ENCODE peak calls at places on chromosomes 12 and 14, in nine cellular contexts. N, G, A, B, H, F, U, W and C are unnamed samples.
A peak's percentile ranks its signal among the peaks of the same experiment; 100 is the strongest.

GRCh38 chr12:68534108-68534507 is 76.6 kb upstream of the RAP1B start:
- DNase-seq in F (no peak), N (no peak), A (no peak), B (no peak), W (no peak), U (no peak), H (no peak), G (no peak), C (no peak)

GRCh38 chr12:68349921-68350606 is 17.9 kb upstream of the MDM1 start:
- DNase-seq in G (no peak), B (no peak), F (no peak), N (no peak), U (no peak), W (no peak), A (no peak), H (no peak), C (no peak)

GRCh38 chr12:89348894-89349669 is 3.2 kb downstream of the DUSP6 start:
- DNase-seq in H (no peak), A (no peak), F (no peak), W (no peak), G (no peak), B (no peak), N (no peak), U (no peak), C (no peak)

GRCh38 chr12:20472089-20472488 is 103.8 kb downstream of the PDE3A start:
- DNase-seq in F (peak; percentile 48), N (no peak), B (no peak), H (no peak), A (no peak), U (no peak), G (no peak), W (no peak), C (no peak)

GRCh38 chr12:107134558-107134957 is 41.2 kb upstream of the CRY1 start:
- DNase-seq in A (no peak), W (no peak), F (no peak), N (no peak), G (peak; percentile 40), B (no peak), H (no peak), U (no peak), C (no peak)

GRCh38 chr12:69442894-69443293 is 27.3 kb upstream of the FRS2 start:
- DNase-seq in B (no peak), H (peak; percentile 14), W (no peak), U (no peak), F (peak; percentile 99), G (no peak), A (peak; percentile 74), N (no peak), C (no peak)

GRCh38 chr12:64824500-64825142 is at the start of gene TBC1D30:
- DNase-seq in H (no peak), N (peak; percentile 43), U (no peak), B (no peak), F (peak; percentile 3), W (no peak), A (peak; percentile 2), G (no peak), C (no peak)

GRCh38 chr14:57420986-57421385 is 30.6 kb downstream of the NAA30 start:
- DNase-seq in A (peak; percentile 1), U (no peak), W (no peak), F (peak; percentile 1), H (no peak), B (no peak), G (no peak), N (no peak), C (no peak)

GRCh38 chr12:27610380-27610779 is 85.9 kb upstream of the REP15 start:
- DNase-seq in U (peak; percentile 52), F (peak; percentile 77), B (no peak), N (no peak), W (no peak), H (peak; percentile 83), G (no peak), A (peak; percentile 70), C (peak; percentile 79)

GRCh38 chr12:39451977-39452376 is 9.1 kb upstream of the KIF21A start:
- DNase-seq in A (no peak), N (no peak), W (no peak), F (no peak), H (no peak), G (no peak), B (no peak), U (no peak), C (no peak)

GRCh38 chr14:99119554-99119953 is 152.4 kb downstream of the BCL11B start:
- DNase-seq in U (no peak), A (no peak), H (no peak), B (no peak), W (no peak), N (no peak), G (no peak), F (no peak), C (no peak)

GRCh38 chr12:2834581-2835491 is at the start of gene NRIP2:
- DNase-seq in G (no peak), W (no peak), U (peak; percentile 76), A (peak; percentile 73), B (peak; percentile 51), F (peak; percentile 65), H (peak; percentile 86), N (no peak), C (no peak)

GRCh38 chr14:21096889-21097615 is 1.4 kb downstream of the ZNF219 start:
- DNase-seq in U (no peak), N (no peak), F (no peak), W (no peak), B (no peak), H (no peak), G (no peak), A (no peak), C (no peak)

GRCh38 chr14:31286456-31287293 is 79.1 kb upstream of the HECTD1 start:
- DNase-seq in U (no peak), F (no peak), H (no peak), A (no peak), N (no peak), G (no peak), W (no peak), B (no peak), C (no peak)

GRCh38 chr14:75283162-75283883 is 4.7 kb downstream of the FOS start:
- DNase-seq in N (no peak), H (peak; percentile 67), B (no peak), A (peak; percentile 77), F (peak; percentile 74), W (no peak), U (peak; percentile 93), G (peak; percentile 66), C (no peak)

GRCh38 chr14:38208825-38209562 is 1.3 kb downstream of the SSTR1 start:
- DNase-seq in N (peak; percentile 26), H (peak; percentile 69), W (no peak), B (peak; percentile 53), U (peak; percentile 78), F (peak; percentile 17), A (peak; percentile 74), G (no peak), C (no peak)

GRCh38 chr14:87805315-87805723 is 187.7 kb downstream of the GALC start:
- DNase-seq in N (no peak), H (no peak), U (peak; percentile 12), A (no peak), G (peak; percentile 14), W (no peak), F (peak; percentile 52), B (peak; percentile 51), C (no peak)

GRCh38 chr14:30312214-30312613 is 246.7 kb upstream of the G2E3 start:
- DNase-seq in B (no peak), H (no peak), A (no peak), G (no peak), F (no peak), U (no peak), W (no peak), N (no peak), C (no peak)

GRCh38 chr14:33848706-33849454 is 102.0 kb downstream of the EGLN3 start:
- DNase-seq in F (peak; percentile 37), H (peak; percentile 20), B (peak; percentile 68), A (peak; percentile 10), N (peak; percentile 85), U (peak; percentile 60), G (no peak), W (no peak), C (peak; percentile 21)

DNA sequence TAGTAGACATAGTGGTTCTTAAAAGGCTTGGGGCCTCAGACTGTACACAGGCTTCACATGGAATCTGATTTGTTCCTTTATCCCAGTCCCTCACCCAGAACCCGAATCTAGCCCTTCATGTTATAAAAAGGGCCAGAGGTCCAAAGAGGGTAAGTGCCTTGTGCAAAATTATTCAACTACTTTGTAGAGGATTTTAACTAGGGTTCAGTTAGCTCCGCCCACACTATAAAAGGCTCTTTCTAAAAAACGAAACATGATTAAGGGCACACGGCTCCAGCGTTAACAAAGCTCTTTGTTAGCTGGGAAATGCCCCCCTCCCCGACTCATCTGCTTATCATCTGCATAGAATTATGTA is 3.2 kb upstream of the SOCS2 start:
- DNase-seq in G (no peak), A (no peak), F (no peak), H (no peak), N (no peak), B (no peak), U (no peak), W (no peak), C (no peak)
- H3K4me3 ChIP-seq in G (peak overlapping the region; percentile 71), A (peak overlapping the region; percentile 76), F (peak overlapping the region; percentile 77), H (peak overlapping the region; percentile 37), N (no peak overlapping the region), B (peak overlapping the region; percentile 94), U (peak overlapping the region; percentile 71), W (peak overlapping the region; percentile 93), C (peak overlapping the region; percentile 72)

GRCh38 chr12:116979109-116979508 is 68.4 kb downstream of the FBXW8 start:
- DNase-seq in A (no peak), F (no peak), G (no peak), B (no peak), N (no peak), H (no peak), U (no peak), W (no peak), C (no peak)
- H3K4me3 ChIP-seq in A (no peak overlapping the region), F (no peak overlapping the region), G (no peak overlapping the region), B (no peak overlapping the region), N (no peak overlapping the region), H (no peak overlapping the region), U (no peak overlapping the region), W (no peak overlapping the region), C (no peak overlapping the region)

DNA sequence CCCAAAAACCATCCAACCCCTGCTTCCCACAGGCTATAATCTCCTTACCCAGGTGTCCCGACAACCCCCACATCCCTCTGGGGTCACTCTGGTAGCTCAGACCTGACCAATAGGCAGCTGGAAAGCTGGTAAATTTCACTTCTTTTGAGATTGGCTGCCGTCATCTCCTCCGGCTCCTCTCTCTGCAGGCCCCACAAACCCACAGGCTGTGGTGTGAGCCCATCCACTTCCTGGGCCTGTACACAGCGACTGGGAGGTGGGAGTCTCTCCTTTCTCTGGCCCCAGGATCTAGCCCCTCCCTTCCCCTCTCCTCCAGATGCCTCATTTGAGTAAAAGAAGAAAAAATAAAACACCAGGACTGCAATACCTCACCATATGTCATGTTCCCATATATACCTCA is 704 bp downstream of the INHBC start:
- DNase-seq in H (no peak), A (no peak), B (no peak), F (no peak), U (no peak), G (no peak), W (no peak), N (no peak), C (no peak)
- H3K4me3 ChIP-seq in H (no peak overlapping the region), A (no peak overlapping the region), B (no peak overlapping the region), F (no peak overlapping the region), U (no peak overlapping the region), G (no peak overlapping the region), W (no peak overlapping the region), N (no peak overlapping the region), C (no peak overlapping the region)

DNA sequence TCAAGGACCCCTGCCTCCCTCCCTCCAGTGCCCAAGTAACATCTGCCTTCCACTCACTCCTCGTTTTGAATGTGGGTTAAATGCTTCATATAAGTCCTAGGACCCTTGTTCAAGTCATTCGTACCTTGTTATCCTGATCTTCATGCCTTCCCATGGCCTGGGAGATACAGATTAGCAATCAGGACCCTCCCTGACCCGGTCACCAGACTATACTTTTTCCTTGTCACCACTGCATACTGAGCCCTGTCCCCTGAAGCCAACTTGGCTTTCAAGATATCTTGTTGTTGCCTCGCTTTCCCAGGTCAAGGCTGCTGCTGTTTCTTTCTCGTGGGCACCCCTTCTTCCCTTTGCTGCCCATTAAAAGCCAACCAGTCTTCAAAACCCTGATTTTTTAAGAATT is 208.5 kb downstream of the ANO2 start:
- DNase-seq in W (no peak), U (no peak), F (no peak), H (no peak), G (no peak), N (no peak), B (no peak), A (no peak), C (no peak)
- H3K4me3 ChIP-seq in W (no peak overlapping the region), U (no peak overlapping the region), F (no peak overlapping the region), H (no peak overlapping the region), G (no peak overlapping the region), N (no peak overlapping the region), B (no peak overlapping the region), A (no peak overlapping the region), C (no peak overlapping the region)